ENCODE peak calls at places on chromosome 21, in seven cellular contexts. V, C, Q, T, F, R and H are unnamed samples.

GRCh38 chr21:42414553-42414927 is 10.8 kb downstream of the UBASH3A start:
- DNase-seq in V (no peak), C (no peak), Q (no peak), T (no peak), F (no peak), R (no peak), H (no peak)

GRCh38 chr21:27536319-27536718 is 569.4 kb upstream of the ADAMTS5 start:
- DNase-seq in V (no peak), C (no peak), Q (no peak), T (no peak), F (no peak), R (no peak), H (peak; percentile 44)

GRCh38 chr21:33396966-33397365 is 6.2 kb upstream of the IFNGR2 start:
- DNase-seq in V (no peak), C (no peak), Q (no peak), T (no peak), F (no peak), R (peak; percentile 96), H (peak; percentile 53)

GRCh38 chr21:16420086-16420724 is 690.4 kb downstream of the USP25 start:
- DNase-seq in V (no peak), C (no peak), Q (no peak), T (no peak), F (no peak), R (no peak), H (peak; percentile 14)

GRCh38 chr21:33155457-33155856 is 74.3 kb upstream of the IFNAR2 start:
- DNase-seq in V (no peak), C (no peak), Q (no peak), T (no peak), F (no peak), R (no peak), H (no peak)

GRCh38 chr21:39386194-39386593 is 37.3 kb upstream of the HMGN1 start:
- DNase-seq in V (no peak), C (no peak), Q (no peak), T (no peak), F (peak; percentile 38), R (no peak), H (no peak)

GRCh38 chr21:42685954-42686500 is 32.6 kb downstream of the PDE9A start:
- DNase-seq in V (no peak), C (no peak), Q (no peak), T (no peak), F (no peak), R (no peak), H (no peak)

GRCh38 chr21:17900281-17900989 is 81.3 kb upstream of the C21orf91 start:
- DNase-seq in V (no peak), C (no peak), Q (peak; percentile 26), T (peak; percentile 59), F (peak; percentile 68), R (no peak), H (no peak)

GRCh38 chr21:15638856-15639549 is 90.8 kb upstream of the USP25 start:
- DNase-seq in V (no peak), C (no peak), Q (no peak), T (no peak), F (no peak), R (no peak), H (no peak)

GRCh38 chr21:36902793-36903192 is 63.7 kb downstream of the HLCS start:
- DNase-seq in V (no peak), C (no peak), Q (no peak), T (no peak), F (no peak), R (peak; percentile 43), H (peak; percentile 28)

GRCh38 chr21:15282666-15283065 is 217.9 kb upstream of the NRIP1 start:
- DNase-seq in V (no peak), C (no peak), Q (no peak), T (no peak), F (no peak), R (no peak), H (no peak)

GRCh38 chr21:39332175-39332574 is 16.7 kb downstream of the HMGN1 start:
- DNase-seq in V (no peak), C (no peak), Q (no peak), T (no peak), F (no peak), R (no peak), H (no peak)

GRCh38 chr21:14677639-14678179 is 131.6 kb upstream of the SAMSN1 start:
- DNase-seq in V (no peak), C (no peak), Q (no peak), T (no peak), F (no peak), R (no peak), H (no peak)

GRCh38 chr21:17775431-17776126 is 43.6 kb downstream of the C21orf91 start:
- DNase-seq in V (no peak), C (peak; percentile 28), Q (no peak), T (no peak), F (no peak), R (no peak), H (no peak)

GRCh38 chr21:29372063-29372802 is 73.5 kb downstream of the BACH1 start:
- DNase-seq in V (peak; percentile 67), C (peak; percentile 84), Q (peak; percentile 81), T (peak; percentile 46), F (peak; percentile 56), R (peak; percentile 67), H (peak; percentile 82)

GRCh38 chr21:36835383-36835795 is 131.1 kb downstream of the HLCS start:
- DNase-seq in V (no peak), C (no peak), Q (no peak), T (no peak), F (no peak), R (no peak), H (peak; percentile 37)

GRCh38 chr21:31254131-31254530 is 89.9 kb downstream of the TIAM1 start:
- DNase-seq in V (no peak), C (no peak), Q (no peak), T (no peak), F (no peak), R (no peak), H (no peak)

GRCh38 chr21:38987551-38988210 is 182.0 kb downstream of the ETS2 start:
- DNase-seq in V (no peak), C (no peak), Q (no peak), T (no peak), F (no peak), R (no peak), H (peak; percentile 24)

GRCh38 chr21:33643658-33644311 is 1.5 kb downstream of the ITSN1 start:
- DNase-seq in V (no peak), C (no peak), Q (peak; percentile 68), T (no peak), F (no peak), R (peak; percentile 60), H (peak; percentile 44)

GRCh38 chr21:38139380-38140168 is 117.2 kb upstream of the KCNJ15 start:
- DNase-seq in V (no peak), C (no peak), Q (no peak), T (peak; percentile 52), F (no peak), R (no peak), H (peak; percentile 58)

GRCh38 chr21:25457411-25457810 is 149.9 kb downstream of the MRPL39 start:
- DNase-seq in V (no peak), C (peak; percentile 61), Q (no peak), T (no peak), F (no peak), R (peak; percentile 42), H (peak; percentile 56)
- H2AFZ ChIP-seq in V (no peak overlapping the region), C (no peak overlapping the region), Q (no peak overlapping the region), T (peak overlapping the region; percentile 34), F (no peak overlapping the region), R (no peak overlapping the region), H (peak overlapping the region; percentile 20)

GRCh38 chr21:34949499-34949898 is 99.6 kb downstream of the RUNX1 start:
- DNase-seq in V (no peak), C (no peak), Q (no peak), T (no peak), F (no peak), R (no peak), H (no peak)

GRCh38 chr21:34947122-34947534 is 102.0 kb downstream of the RUNX1 start:
- DNase-seq in V (no peak), C (no peak), Q (no peak), T (no peak), F (no peak), R (no peak), H (no peak)

GRCh38 chr21:34950980-34951379 is 98.1 kb downstream of the RUNX1 start:
- DNase-seq in V (no peak), C (no peak), Q (no peak), T (no peak), F (no peak), R (no peak), H (no peak)

GRCh38 chr21:34948157-34948556 is 100.9 kb downstream of the RUNX1 start:
- DNase-seq in V (no peak), C (no peak), Q (no peak), T (no peak), F (no peak), R (no peak), H (no peak)

GRCh38 chr21:34949045-34949444 is 100.1 kb downstream of the RUNX1 start:
- DNase-seq in V (no peak), C (no peak), Q (no peak), T (no peak), F (no peak), R (no peak), H (no peak)
- H4K20me1 ChIP-seq in V (no peaks in the 10 kb centered on the region), C (no peaks in the 10 kb centered on the region), Q (no peaks in the 10 kb centered on the region), T (no peaks in the 10 kb centered on the region), F (no peaks in the 10 kb centered on the region), R (peaks cover 2% of the 10 kb centered on the region), H (no peaks in the 10 kb centered on the region)

GRCh38 chr21:41188476-41189146 is 20.7 kb downstream of the BACE2 start:
- DNase-seq in V (no peak), C (no peak), Q (no peak), T (no peak), F (no peak), R (peak; percentile 58), H (no peak)

GRCh38 chr21:41187537-41188025 is 19.6 kb downstream of the BACE2 start:
- DNase-seq in V (no peak), C (no peak), Q (no peak), T (no peak), F (no peak), R (no peak), H (no peak)

GRCh38 chr21:41183575-41183974 is 15.6 kb downstream of the BACE2 start:
- DNase-seq in V (no peak), C (no peak), Q (no peak), T (no peak), F (peak; percentile 59), R (peak; percentile 68), H (no peak)

GRCh38 chr21:41186763-41187536 is 19.0 kb downstream of the BACE2 start:
- DNase-seq in V (no peak), C (no peak), Q (no peak), T (peak; percentile 49), F (peak; percentile 51), R (peak; percentile 30), H (no peak)

GRCh38 chr21:41185802-41186201 is 17.8 kb downstream of the BACE2 start:
- DNase-seq in V (no peak), C (no peak), Q (no peak), T (no peak), F (no peak), R (no peak), H (no peak)
- H2AFZ ChIP-seq in V (no peak overlapping the region), C (no peak overlapping the region), Q (no peak overlapping the region), T (no peak overlapping the region), F (no peak overlapping the region), R (no peak overlapping the region), H (no peak overlapping the region)

DNA sequence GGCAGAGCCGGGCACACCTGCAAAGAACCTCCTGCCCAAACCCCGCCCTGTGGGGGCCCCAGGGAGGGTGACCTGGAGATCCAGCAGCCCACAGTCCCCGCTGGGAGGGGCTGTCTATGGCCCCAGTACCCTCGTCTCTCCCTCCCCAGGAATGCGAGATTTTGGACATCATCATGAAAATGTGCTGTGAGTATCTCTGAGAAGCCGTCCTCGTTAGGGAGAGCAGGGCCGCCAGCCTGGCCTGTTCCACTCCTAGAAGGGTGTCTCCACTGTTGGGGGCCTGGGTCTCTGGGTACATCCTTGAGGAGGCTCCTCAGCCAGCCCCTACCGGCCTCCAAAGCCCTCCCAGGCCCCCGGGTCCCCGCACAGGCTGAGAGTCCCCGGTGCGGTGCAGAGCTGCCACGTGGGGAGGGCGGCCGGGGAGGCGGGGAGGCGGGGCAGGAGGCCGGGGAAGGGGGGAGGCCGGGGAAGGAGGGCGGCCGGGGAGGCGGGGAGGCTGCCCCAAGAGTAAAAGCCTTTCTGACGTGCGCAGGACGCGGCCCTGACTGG is 18.7 kb downstream of the COL6A1 start:
- DNase-seq in V (no peak), C (no peak), Q (no peak), T (no peak), F (peak; percentile 23), R (peak; percentile 66), H (no peak)
- H4K20me1 ChIP-seq in V (no peaks in the 10 kb centered on the region), C (no peaks in the 10 kb centered on the region), Q (no peaks in the 10 kb centered on the region), T (no peaks in the 10 kb centered on the region), F (no peaks in the 10 kb centered on the region), R (peaks cover 34% of the 10 kb centered on the region), H (no peaks in the 10 kb centered on the region)